ENCODE peak calls at places on chromosome 20, in four cellular contexts. T is A549, L is GM23338, M is mesenchymal stem cell. X is an unnamed sample.
A peak's percentile ranks its signal among the peaks of the same experiment; 100 is the strongest.

GRCh38 chr20:40766081-40766480 is 77.0 kb upstream of the MAFB start:
- DNase-seq in T (no peak), L (no peak), M (no peak), X (no peak)

GRCh38 chr20:37239026-37239451 is 22.6 kb downstream of the GHRH start:
- DNase-seq in L (no peak), M (peak; percentile 6), T (no peak), X (no peak)

GRCh38 chr20:11845311-11845710 is 72.4 kb upstream of the BTBD3 start:
- DNase-seq in L (no peak), M (no peak), T (no peak), X (no peak)

GRCh38 chr20:24786646-24787045 is 162.4 kb upstream of the CST7 start:
- DNase-seq in M (no peak), T (no peak), L (no peak), X (no peak)

GRCh38 chr20:38893485-38894090 is 32.6 kb upstream of the FAM83D start:
- DNase-seq in T (peak; percentile 63), L (peak; percentile 85), M (peak; percentile 28), X (peak; percentile 89)

GRCh38 chr20:19737025-19737424 is 21.0 kb upstream of the RIN2 start:
- DNase-seq in M (peak; percentile 84), L (no peak), T (peak; percentile 85), X (no peak)

GRCh38 chr20:36744764-36745191 is 1.1 kb downstream of the NDRG3 start:
- DNase-seq in T (no peak), M (no peak), L (peak; percentile 42), X (no peak)

GRCh38 chr20:5821627-5822215 is 71.5 kb downstream of the SHLD1 start:
- DNase-seq in L (no peak), M (peak; percentile 33), T (no peak), X (no peak)

GRCh38 chr20:63309261-63310071 is 16.5 kb downstream of the COL20A1 start:
- DNase-seq in M (peak; percentile 33), T (peak; percentile 45), L (peak; percentile 76), X (peak; percentile 62)

GRCh38 chr20:52913650-52914387 is 58.3 kb upstream of the TSHZ2 start:
- DNase-seq in T (no peak), M (no peak), L (no peak), X (no peak)

GRCh38 chr20:33679758-33680485 is 5.7 kb upstream of the NECAB3 start:
- DNase-seq in M (no peak), T (no peak), L (no peak), X (peak; percentile 91)

GRCh38 chr20:64025101-64025825 is 10.7 kb upstream of the C20orf204 start:
- DNase-seq in L (no peak), M (no peak), T (no peak), X (no peak)

GRCh38 chr20:35232575-35232974 is 6.1 kb downstream of the MMP24 start:
- DNase-seq in M (peak; percentile 11), T (no peak), L (no peak), X (no peak)

GRCh38 chr20:39390186-39390585 is 428.0 kb downstream of the DHX35 start:
- DNase-seq in L (no peak), T (no peak), M (no peak), X (no peak)

GRCh38 chr20:1624811-1625690 is 5.2 kb upstream of the SIRPB1 start:
- DNase-seq in L (no peak), M (no peak), T (no peak), X (no peak)

GRCh38 chr20:13800728-13801134 is 15.9 kb downstream of the NDUFAF5 start:
- DNase-seq in L (no peak), M (peak; percentile 65), T (peak; percentile 47), X (no peak)

GRCh38 chr20:5570442-5570841 is 179.8 kb upstream of the SHLD1 start:
- DNase-seq in M (no peak), L (no peak), T (no peak), X (peak; percentile 47)

GRCh38 chr20:13874269-13875158 is 89.7 kb downstream of the NDUFAF5 start:
- DNase-seq in L (peak; percentile 74), T (no peak), M (no peak), X (no peak)

GRCh38 chr20:24872291-24873014 is 76.6 kb upstream of the CST7 start:
- DNase-seq in L (no peak), M (no peak), T (no peak), X (peak; percentile 82)

GRCh38 chr20:44910690-44911262 is 916 bp downstream of the PABPC1L start:
- DNase-seq in M (no peak), T (peak; percentile 11), L (peak; percentile 45), X (no peak)

GRCh38 chr20:12090920-12091319 is 173.2 kb downstream of the BTBD3 start:
- DNase-seq in T (no peak), L (no peak), M (no peak), X (no peak)

GRCh38 chr20:25461766-25462165 is 54.3 kb downstream of the GINS1 start:
- DNase-seq in L (no peak), T (no peak), M (no peak), X (no peak)

GRCh38 chr20:31827059-31827458 is 7.9 kb downstream of the MYLK2 start:
- DNase-seq in L (no peak), T (no peak), M (no peak), X (no peak)

GRCh38 chr20:38579921-38580320 is 1.1 kb upstream of the ADIG start:
- DNase-seq in L (no peak), T (no peak), M (no peak), X (no peak)

GRCh38 chr20:49186535-49187329 is 1.4 kb downstream of the STAU1 start:
- DNase-seq in L (peak; percentile 35), M (peak; percentile 83), T (peak; percentile 52), X (peak; percentile 77)

GRCh38 chr20:44089987-44090674 is 96.9 kb downstream of the JPH2 start:
- DNase-seq in L (no peak), T (peak; percentile 71), M (peak; percentile 73), X (peak; percentile 92)

GRCh38 chr20:61857414-61857775 is 208.3 kb downstream of the TAF4 start:
- DNase-seq in L (no peak), T (no peak), M (no peak), X (no peak)

GRCh38 chr20:10508468-10509251 is 73.6 kb downstream of the SLX4IP start:
- DNase-seq in T (peak; percentile 29), M (peak; percentile 84), L (no peak), X (no peak)

GRCh38 chr20:22617160-22617559 is 32.8 kb upstream of the FOXA2 start:
- DNase-seq in T (peak; percentile 84), L (no peak), M (no peak), X (no peak)

GRCh38 chr20:63049561-63050221 is 42.9 kb upstream of the BHLHE23 start:
- DNase-seq in L (no peak), T (no peak), M (no peak), X (peak; percentile 44)

GRCh38 chr20:52529856-52530255 is 338.3 kb upstream of the ZFP64 start:
- DNase-seq in M (peak; percentile 82), L (no peak), T (no peak), X (no peak)

GRCh38 chr20:37538003-37538402 is 10.3 kb upstream of the BLCAP start:
- DNase-seq in L (no peak), M (peak; percentile 47), T (peak; percentile 56), X (no peak)

GRCh38 chr20:17456226-17456625 is 75.0 kb downstream of the BFSP1 start:
- DNase-seq in L (no peak), M (no peak), T (no peak), X (no peak)

GRCh38 chr20:33474097-33474846 is 15.6 kb upstream of the CBFA2T2 start:
- DNase-seq in M (no peak), T (no peak), L (no peak), X (peak; percentile 64)

GRCh38 chr20:32189691-32190607 is 17.6 kb downstream of the PLAGL2 start:
- DNase-seq in L (peak; percentile 93), M (peak; percentile 56), T (no peak), X (no peak)

GRCh38 chr20:6164421-6165341 is 41.9 kb upstream of the FERMT1 start:
- DNase-seq in M (no peak), L (no peak), T (no peak), X (no peak)

GRCh38 chr20:31879143-31879987 is 8.9 kb downstream of the TTLL9 start:
- DNase-seq in T (peak; percentile 98), M (peak; percentile 99), L (peak; percentile 100), X (peak; percentile 90)

GRCh38 chr20:64121586-64121985 is 14.2 kb upstream of the NPBWR2 start:
- DNase-seq in T (no peak), L (no peak), M (no peak), X (no peak)

GRCh38 chr20:19745584-19745983 is 12.5 kb upstream of the RIN2 start:
- DNase-seq in L (no peak), M (no peak), T (no peak), X (no peak)

GRCh38 chr20:5835234-5835845 is 85.1 kb downstream of the SHLD1 start:
- DNase-seq in M (peak; percentile 84), L (no peak), T (peak; percentile 54), X (no peak)

GRCh38 chr20:57928181-57928967 is 218.6 kb upstream of the PMEPA1 start:
- DNase-seq in M (no peak), L (no peak), T (peak; percentile 31), X (no peak)
- H3K4me2 ChIP-seq in M (no peak overlapping the region), L (no peak overlapping the region), T (peak overlapping the region; percentile 31), X (no peak overlapping the region)

GRCh38 chr20:60820918-60821317 is 431.1 kb upstream of the CDH4 start:
- DNase-seq in T (no peak), M (no peak), L (no peak), X (no peak)
- H3K4me1 ChIP-seq in T (no peaks in the 10 kb centered on the region), M (no peaks in the 10 kb centered on the region), L (no peaks in the 10 kb centered on the region), X (no peaks in the 10 kb centered on the region)

DNA sequence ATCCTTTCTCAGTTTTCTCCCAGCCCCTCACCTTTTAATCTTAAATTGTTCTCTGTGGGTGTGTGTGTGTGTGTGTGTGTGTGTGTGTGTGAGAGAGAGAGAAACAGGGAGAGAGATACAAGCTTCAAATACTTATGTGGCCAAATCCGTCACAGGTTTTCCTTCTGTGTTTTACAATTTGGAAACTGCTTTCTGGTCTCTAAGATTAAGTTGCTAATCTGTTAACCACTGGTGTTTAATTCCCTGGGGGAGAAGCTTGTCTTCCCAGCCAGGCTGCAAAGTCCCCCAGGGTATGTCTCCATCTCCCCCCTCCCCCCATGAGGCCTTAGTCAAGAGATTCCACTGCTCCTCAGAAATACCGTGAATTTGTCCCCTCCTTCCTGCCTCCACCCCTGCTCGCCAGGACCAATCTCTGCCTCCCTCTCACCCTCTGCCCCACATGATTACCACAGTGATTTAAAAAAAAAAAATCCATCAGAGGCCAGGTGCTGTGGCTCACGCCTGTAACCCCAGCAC is 49.0 kb downstream of the RIPOR3 start:
- DNase-seq in L (peak; percentile 91), T (peak; percentile 80), M (peak; percentile 75), X (no peak)
- H3K27ac ChIP-seq in L (peak overlapping the region; percentile 98), T (peak overlapping the region; percentile 61), M (no peak overlapping the region), X (no peak overlapping the region)

GRCh38 chr20:56422131-56422823 is 10.2 kb downstream of the CASS4 start:
- DNase-seq in L (no peak), M (peak; percentile 69), T (peak; percentile 21), X (no peak)
- H3K4me2 ChIP-seq in L (peak overlapping the region; percentile 44), M (peak overlapping the region; percentile 23), T (peak overlapping the region; percentile 60), X (no peak overlapping the region)